ENCODE peak calls at places on chromosomes 12 and 14, in seven cellular contexts. One of them, this sample, is unnamed.

GRCh38 chr12:57135939-57136338 is 7.7 kb downstream of the LRP1 start:
- DNase-seq in RWPE1: no peak
- DNase-seq in naive thymus-derived CD4-positive, alpha-beta T cell: peak; percentile 0
- DNase-seq in IMR-90: peak; percentile 52
- DNase-seq in heart right ventricle: peak; percentile 80
- DNase-seq in CD4-positive, alpha-beta T cell: no peak
- DNase-seq in uterus: peak; percentile 74
- DNase-seq in this sample: no peak

GRCh38 chr12:47188576-47189441 is 109.0 kb upstream of the AMIGO2 start:
- DNase-seq in RWPE1: no peak
- DNase-seq in CD4-positive, alpha-beta T cell: no peak
- DNase-seq in naive thymus-derived CD4-positive, alpha-beta T cell: no peak
- DNase-seq in heart right ventricle: no peak
- DNase-seq in uterus: peak; percentile 46
- DNase-seq in IMR-90: peak; percentile 84
- DNase-seq in this sample: no peak

GRCh38 chr12:100295764-100296555 is 29.0 kb downstream of the SCYL2 start:
- DNase-seq in CD4-positive, alpha-beta T cell: no peak
- DNase-seq in heart right ventricle: no peak
- DNase-seq in uterus: no peak
- DNase-seq in IMR-90: peak; percentile 56
- DNase-seq in RWPE1: no peak
- DNase-seq in naive thymus-derived CD4-positive, alpha-beta T cell: no peak
- DNase-seq in this sample: no peak

GRCh38 chr14:59964251-59965007 is 44.5 kb downstream of the LRRC9 start:
- DNase-seq in uterus: no peak
- DNase-seq in naive thymus-derived CD4-positive, alpha-beta T cell: no peak
- DNase-seq in heart right ventricle: no peak
- DNase-seq in IMR-90: peak; percentile 31
- DNase-seq in CD4-positive, alpha-beta T cell: no peak
- DNase-seq in RWPE1: no peak
- DNase-seq in this sample: no peak

GRCh38 chr14:35949933-35950332 is 123.8 kb downstream of the BRMS1L start:
- DNase-seq in naive thymus-derived CD4-positive, alpha-beta T cell: no peak
- DNase-seq in uterus: no peak
- DNase-seq in IMR-90: no peak
- DNase-seq in CD4-positive, alpha-beta T cell: no peak
- DNase-seq in heart right ventricle: no peak
- DNase-seq in RWPE1: no peak
- DNase-seq in this sample: no peak

GRCh38 chr12:109899783-109900751 is at the start of gene TCHP:
- DNase-seq in IMR-90: peak; percentile 87
- DNase-seq in RWPE1: peak; percentile 85
- DNase-seq in naive thymus-derived CD4-positive, alpha-beta T cell: peak; percentile 75
- DNase-seq in CD4-positive, alpha-beta T cell: peak; percentile 60
- DNase-seq in uterus: peak; percentile 79
- DNase-seq in heart right ventricle: peak; percentile 85
- DNase-seq in this sample: peak; percentile 80

GRCh38 chr14:35339761-35340406 is 47.7 kb downstream of the PSMA6 start:
- DNase-seq in heart right ventricle: no peak
- DNase-seq in IMR-90: no peak
- DNase-seq in uterus: no peak
- DNase-seq in CD4-positive, alpha-beta T cell: no peak
- DNase-seq in naive thymus-derived CD4-positive, alpha-beta T cell: no peak
- DNase-seq in RWPE1: no peak
- DNase-seq in this sample: no peak

GRCh38 chr14:51610766-51611165 is 40.9 kb upstream of the FRMD6 start:
- DNase-seq in heart right ventricle: no peak
- DNase-seq in uterus: no peak
- DNase-seq in RWPE1: no peak
- DNase-seq in IMR-90: no peak
- DNase-seq in naive thymus-derived CD4-positive, alpha-beta T cell: no peak
- DNase-seq in CD4-positive, alpha-beta T cell: no peak
- DNase-seq in this sample: no peak

GRCh38 chr12:2559931-2560715 is 234.6 kb upstream of the FKBP4 start:
- DNase-seq in CD4-positive, alpha-beta T cell: no peak
- DNase-seq in IMR-90: no peak
- DNase-seq in heart right ventricle: no peak
- DNase-seq in RWPE1: no peak
- DNase-seq in uterus: no peak
- DNase-seq in naive thymus-derived CD4-positive, alpha-beta T cell: no peak
- DNase-seq in this sample: no peak

GRCh38 chr12:3158851-3159465 is 81.8 kb downstream of the TSPAN9 start:
- DNase-seq in CD4-positive, alpha-beta T cell: no peak
- DNase-seq in uterus: peak; percentile 74
- DNase-seq in heart right ventricle: no peak
- DNase-seq in naive thymus-derived CD4-positive, alpha-beta T cell: no peak
- DNase-seq in IMR-90: peak; percentile 75
- DNase-seq in RWPE1: no peak
- DNase-seq in this sample: no peak

GRCh38 chr12:59698599-59698998 is 102.8 kb downstream of the SLC16A7 start:
- DNase-seq in uterus: no peak
- DNase-seq in RWPE1: peak; percentile 40
- DNase-seq in heart right ventricle: no peak
- DNase-seq in IMR-90: peak; percentile 80
- DNase-seq in naive thymus-derived CD4-positive, alpha-beta T cell: no peak
- DNase-seq in CD4-positive, alpha-beta T cell: no peak
- DNase-seq in this sample: no peak

GRCh38 chr12:46546634-46547273 is 174.2 kb upstream of the SLC38A2 start:
- DNase-seq in uterus: no peak
- DNase-seq in naive thymus-derived CD4-positive, alpha-beta T cell: no peak
- DNase-seq in RWPE1: peak; percentile 20
- DNase-seq in CD4-positive, alpha-beta T cell: no peak
- DNase-seq in heart right ventricle: no peak
- DNase-seq in IMR-90: peak; percentile 80
- DNase-seq in this sample: peak; percentile 7

GRCh38 chr12:55742719-55743130 is at the start of gene GDF11:
- DNase-seq in RWPE1: peak; percentile 80
- DNase-seq in IMR-90: peak; percentile 74
- DNase-seq in heart right ventricle: peak; percentile 79
- DNase-seq in CD4-positive, alpha-beta T cell: peak; percentile 44
- DNase-seq in uterus: peak; percentile 87
- DNase-seq in naive thymus-derived CD4-positive, alpha-beta T cell: peak; percentile 77
- DNase-seq in this sample: peak; percentile 71

GRCh38 chr12:118189761-118190181 is 53.8 kb downstream of the PEBP1 start:
- DNase-seq in RWPE1: no peak
- DNase-seq in naive thymus-derived CD4-positive, alpha-beta T cell: no peak
- DNase-seq in uterus: peak; percentile 23
- DNase-seq in heart right ventricle: peak; percentile 26
- DNase-seq in IMR-90: peak; percentile 82
- DNase-seq in CD4-positive, alpha-beta T cell: no peak
- DNase-seq in this sample: peak; percentile 21

GRCh38 chr12:27447761-27448160 is 1.2 kb downstream of the SMCO2 start:
- DNase-seq in heart right ventricle: no peak
- DNase-seq in CD4-positive, alpha-beta T cell: no peak
- DNase-seq in IMR-90: no peak
- DNase-seq in naive thymus-derived CD4-positive, alpha-beta T cell: no peak
- DNase-seq in RWPE1: no peak
- DNase-seq in uterus: no peak
- DNase-seq in this sample: no peak

GRCh38 chr12:2683283-2684025 is 111.3 kb upstream of the FKBP4 start:
- DNase-seq in heart right ventricle: no peak
- DNase-seq in uterus: no peak
- DNase-seq in RWPE1: no peak
- DNase-seq in naive thymus-derived CD4-positive, alpha-beta T cell: no peak
- DNase-seq in IMR-90: peak; percentile 30
- DNase-seq in CD4-positive, alpha-beta T cell: no peak
- DNase-seq in this sample: no peak

GRCh38 chr14:52397844-52398243 is 83.7 kb downstream of the PTGER2 start:
- DNase-seq in heart right ventricle: no peak
- DNase-seq in naive thymus-derived CD4-positive, alpha-beta T cell: no peak
- DNase-seq in IMR-90: peak; percentile 49
- DNase-seq in RWPE1: no peak
- DNase-seq in uterus: no peak
- DNase-seq in CD4-positive, alpha-beta T cell: no peak
- DNase-seq in this sample: no peak

GRCh38 chr14:51564460-51564859 is 87.2 kb upstream of the FRMD6 start:
- DNase-seq in CD4-positive, alpha-beta T cell: no peak
- DNase-seq in IMR-90: no peak
- DNase-seq in uterus: no peak
- DNase-seq in heart right ventricle: no peak
- DNase-seq in naive thymus-derived CD4-positive, alpha-beta T cell: no peak
- DNase-seq in RWPE1: no peak
- DNase-seq in this sample: no peak

GRCh38 chr14:59161571-59162175 is 26.8 kb upstream of the DAAM1 start:
- DNase-seq in naive thymus-derived CD4-positive, alpha-beta T cell: peak; percentile 14
- DNase-seq in RWPE1: peak; percentile 19
- DNase-seq in uterus: peak; percentile 20
- DNase-seq in IMR-90: peak; percentile 71
- DNase-seq in heart right ventricle: no peak
- DNase-seq in CD4-positive, alpha-beta T cell: no peak
- DNase-seq in this sample: peak; percentile 50

GRCh38 chr12:132159555-132160003 is 15.3 kb downstream of the NOC4L start:
- DNase-seq in IMR-90: no peak
- DNase-seq in CD4-positive, alpha-beta T cell: no peak
- DNase-seq in naive thymus-derived CD4-positive, alpha-beta T cell: no peak
- DNase-seq in uterus: no peak
- DNase-seq in heart right ventricle: no peak
- DNase-seq in RWPE1: no peak
- DNase-seq in this sample: peak; percentile 33

GRCh38 chr14:76514599-76514998 is 138.7 kb downstream of the ESRRB start:
- DNase-seq in CD4-positive, alpha-beta T cell: no peak
- DNase-seq in uterus: no peak
- DNase-seq in heart right ventricle: no peak
- DNase-seq in IMR-90: peak; percentile 2
- DNase-seq in RWPE1: no peak
- DNase-seq in naive thymus-derived CD4-positive, alpha-beta T cell: no peak
- DNase-seq in this sample: no peak

GRCh38 chr12:53427905-53428594 is 4.4 kb downstream of the AMHR2 start:
- DNase-seq in RWPE1: peak; percentile 90
- DNase-seq in naive thymus-derived CD4-positive, alpha-beta T cell: no peak
- DNase-seq in CD4-positive, alpha-beta T cell: no peak
- DNase-seq in IMR-90: peak; percentile 97
- DNase-seq in uterus: no peak
- DNase-seq in heart right ventricle: no peak
- DNase-seq in this sample: no peak

GRCh38 chr12:59182660-59183455 is 262.6 kb upstream of the LRIG3 start:
- DNase-seq in naive thymus-derived CD4-positive, alpha-beta T cell: no peak
- DNase-seq in IMR-90: peak; percentile 3
- DNase-seq in CD4-positive, alpha-beta T cell: no peak
- DNase-seq in RWPE1: no peak
- DNase-seq in uterus: no peak
- DNase-seq in heart right ventricle: no peak
- DNase-seq in this sample: no peak

GRCh38 chr14:31188744-31189143 is 18.8 kb downstream of the HECTD1 start:
- DNase-seq in uterus: no peak
- DNase-seq in heart right ventricle: no peak
- DNase-seq in naive thymus-derived CD4-positive, alpha-beta T cell: no peak
- DNase-seq in RWPE1: no peak
- DNase-seq in CD4-positive, alpha-beta T cell: no peak
- DNase-seq in IMR-90: no peak
- DNase-seq in this sample: no peak

GRCh38 chr12:90124289-90124688 is 415.7 kb upstream of the ATP2B1 start:
- DNase-seq in uterus: no peak
- DNase-seq in CD4-positive, alpha-beta T cell: no peak
- DNase-seq in RWPE1: no peak
- DNase-seq in IMR-90: no peak
- DNase-seq in naive thymus-derived CD4-positive, alpha-beta T cell: no peak
- DNase-seq in heart right ventricle: no peak
- DNase-seq in this sample: no peak

GRCh38 chr12:117058442-117059072 is 40.7 kb downstream of the TESC start:
- DNase-seq in IMR-90: no peak
- DNase-seq in uterus: no peak
- DNase-seq in CD4-positive, alpha-beta T cell: no peak
- DNase-seq in RWPE1: no peak
- DNase-seq in heart right ventricle: no peak
- DNase-seq in naive thymus-derived CD4-positive, alpha-beta T cell: no peak
- DNase-seq in this sample: no peak

GRCh38 chr12:19186722-19187661 is 57.5 kb downstream of the PLEKHA5 start:
- DNase-seq in IMR-90: peak; percentile 71
- DNase-seq in CD4-positive, alpha-beta T cell: no peak
- DNase-seq in RWPE1: peak; percentile 32
- DNase-seq in naive thymus-derived CD4-positive, alpha-beta T cell: no peak
- DNase-seq in heart right ventricle: no peak
- DNase-seq in uterus: no peak
- DNase-seq in this sample: peak; percentile 8
- H3K27ac ChIP-seq in IMR-90: no peak overlapping the region
- H3K27ac ChIP-seq in CD4-positive, alpha-beta T cell: no peak overlapping the region
- H3K27ac ChIP-seq in RWPE1: no peak overlapping the region
- H3K27ac ChIP-seq in naive thymus-derived CD4-positive, alpha-beta T cell: no peak overlapping the region
- H3K27ac ChIP-seq in heart right ventricle: peak overlapping the region; percentile 32
- H3K27ac ChIP-seq in uterus: peak overlapping the region; percentile 39
- H3K27ac ChIP-seq in this sample: no peak overlapping the region

GRCh38 chr14:23105348-23105824 is 597 bp upstream of the CIROP start:
- DNase-seq in RWPE1: no peak
- DNase-seq in CD4-positive, alpha-beta T cell: no peak
- DNase-seq in heart right ventricle: no peak
- DNase-seq in IMR-90: no peak
- DNase-seq in naive thymus-derived CD4-positive, alpha-beta T cell: no peak
- DNase-seq in uterus: no peak
- DNase-seq in this sample: no peak
- H3K27ac ChIP-seq in RWPE1: no peak overlapping the region
- H3K27ac ChIP-seq in CD4-positive, alpha-beta T cell: no peak overlapping the region
- H3K27ac ChIP-seq in heart right ventricle: no peak overlapping the region
- H3K27ac ChIP-seq in IMR-90: no peak overlapping the region
- H3K27ac ChIP-seq in naive thymus-derived CD4-positive, alpha-beta T cell: no peak overlapping the region
- H3K27ac ChIP-seq in uterus: no peak overlapping the region
- H3K27ac ChIP-seq in this sample: no peak overlapping the region

GRCh38 chr12:65871865-65872645 is 47.8 kb downstream of the HMGA2 start:
- DNase-seq in heart right ventricle: no peak
- DNase-seq in CD4-positive, alpha-beta T cell: no peak
- DNase-seq in uterus: no peak
- DNase-seq in naive thymus-derived CD4-positive, alpha-beta T cell: no peak
- DNase-seq in RWPE1: no peak
- DNase-seq in IMR-90: no peak
- DNase-seq in this sample: no peak

GRCh38 chr12:65868133-65868705 is 43.9 kb downstream of the HMGA2 start:
- DNase-seq in RWPE1: peak; percentile 57
- DNase-seq in naive thymus-derived CD4-positive, alpha-beta T cell: no peak
- DNase-seq in heart right ventricle: no peak
- DNase-seq in IMR-90: peak; percentile 97
- DNase-seq in CD4-positive, alpha-beta T cell: no peak
- DNase-seq in uterus: no peak
- DNase-seq in this sample: no peak

GRCh38 chr12:65868878-65869277 is 44.6 kb downstream of the HMGA2 start:
- DNase-seq in IMR-90: no peak
- DNase-seq in uterus: no peak
- DNase-seq in naive thymus-derived CD4-positive, alpha-beta T cell: no peak
- DNase-seq in CD4-positive, alpha-beta T cell: no peak
- DNase-seq in RWPE1: no peak
- DNase-seq in heart right ventricle: no peak
- DNase-seq in this sample: no peak

DNA sequence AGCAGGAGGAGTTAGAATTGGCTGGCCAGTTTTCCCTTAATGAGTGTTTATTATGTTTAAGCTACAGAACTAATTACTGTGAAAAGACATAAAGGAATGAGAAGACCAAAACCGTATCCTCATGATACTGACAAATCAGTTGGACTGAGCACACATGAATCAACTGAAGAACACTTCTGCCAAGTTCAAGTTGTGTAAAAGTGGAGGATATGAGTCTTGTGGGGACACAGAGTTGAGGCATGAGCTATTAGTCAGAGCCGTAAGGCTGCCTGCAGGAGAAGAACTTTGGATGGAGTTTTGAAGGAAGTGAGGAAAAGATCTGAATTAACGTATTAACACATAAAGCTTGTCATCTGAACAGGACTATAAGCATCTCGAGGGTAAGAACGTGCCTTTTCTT is 43.1 kb downstream of the HMGA2 start:
- DNase-seq in CD4-positive, alpha-beta T cell: no peak
- DNase-seq in uterus: no peak
- DNase-seq in naive thymus-derived CD4-positive, alpha-beta T cell: no peak
- DNase-seq in IMR-90: peak; percentile 90
- DNase-seq in RWPE1: peak; percentile 18
- DNase-seq in heart right ventricle: no peak
- DNase-seq in this sample: no peak
- H3K27ac ChIP-seq in CD4-positive, alpha-beta T cell: no peak overlapping the region
- H3K27ac ChIP-seq in uterus: no peak overlapping the region
- H3K27ac ChIP-seq in naive thymus-derived CD4-positive, alpha-beta T cell: no peak overlapping the region
- H3K27ac ChIP-seq in IMR-90: peak overlapping the region; percentile 52
- H3K27ac ChIP-seq in RWPE1: no peak overlapping the region
- H3K27ac ChIP-seq in heart right ventricle: no peak overlapping the region
- H3K27ac ChIP-seq in this sample: no peak overlapping the region

GRCh38 chr12:123992118-123992825 is 19.3 kb downstream of the ZNF664 start:
- DNase-seq in naive thymus-derived CD4-positive, alpha-beta T cell: no peak
- DNase-seq in heart right ventricle: no peak
- DNase-seq in uterus: no peak
- DNase-seq in IMR-90: no peak
- DNase-seq in RWPE1: no peak
- DNase-seq in CD4-positive, alpha-beta T cell: no peak
- DNase-seq in this sample: no peak
- H3K27ac ChIP-seq in naive thymus-derived CD4-positive, alpha-beta T cell: no peak overlapping the region
- H3K27ac ChIP-seq in heart right ventricle: no peak overlapping the region
- H3K27ac ChIP-seq in uterus: no peak overlapping the region
- H3K27ac ChIP-seq in IMR-90: no peak overlapping the region
- H3K27ac ChIP-seq in RWPE1: no peak overlapping the region
- H3K27ac ChIP-seq in CD4-positive, alpha-beta T cell: no peak overlapping the region
- H3K27ac ChIP-seq in this sample: no peak overlapping the region

This sample was measured in CD4-positive, alpha-beta memory T cell.